ENCODE peak calls at places on chromosomes 12 and 14, in four cellular contexts. B is PC-3; Z is effector memory CD4-positive, alpha-beta T cell; R is ovary. V is an unnamed sample.

GRCh38 chr12:123041042-123041531 is 60.6 kb downstream of the ARL6IP4 start:
- DNase-seq in B (no peak), Z (no peak), R (no peak), V (no peak)

GRCh38 chr12:27193854-27194544 is 50.1 kb upstream of the STK38L start:
- DNase-seq in B (no peak), Z (no peak), R (no peak), V (peak; percentile 52)

GRCh38 chr14:92105845-92106094 is 612 bp downstream of the ATXN3 start:
- DNase-seq in B (peak; percentile 41), Z (no peak), R (peak; percentile 63), V (peak; percentile 48)

GRCh38 chr14:105197274-105197673 is 16.2 kb upstream of the NUDT14 start:
- DNase-seq in B (peak; percentile 78), Z (no peak), R (no peak), V (peak; percentile 28)

GRCh38 chr14:102464006-102464405 is 45.6 kb downstream of the ANKRD9 start:
- DNase-seq in B (no peak), Z (no peak), R (no peak), V (no peak)

GRCh38 chr12:119956047-119956446 is 33.0 kb upstream of the BICDL1 start:
- DNase-seq in B (peak; percentile 13), Z (no peak), R (no peak), V (peak; percentile 11)

GRCh38 chr14:76772300-76773187 is 11.3 kb downstream of the VASH1 start:
- DNase-seq in B (no peak), Z (no peak), R (peak; percentile 86), V (no peak)

GRCh38 chr14:67395086-67395875 is 16.7 kb downstream of the PLEK2 start:
- DNase-seq in B (no peak), Z (no peak), R (no peak), V (no peak)

GRCh38 chr14:55386037-55386798 is 25.4 kb downstream of the ATG14 start:
- DNase-seq in B (no peak), Z (no peak), R (no peak), V (no peak)

DNA sequence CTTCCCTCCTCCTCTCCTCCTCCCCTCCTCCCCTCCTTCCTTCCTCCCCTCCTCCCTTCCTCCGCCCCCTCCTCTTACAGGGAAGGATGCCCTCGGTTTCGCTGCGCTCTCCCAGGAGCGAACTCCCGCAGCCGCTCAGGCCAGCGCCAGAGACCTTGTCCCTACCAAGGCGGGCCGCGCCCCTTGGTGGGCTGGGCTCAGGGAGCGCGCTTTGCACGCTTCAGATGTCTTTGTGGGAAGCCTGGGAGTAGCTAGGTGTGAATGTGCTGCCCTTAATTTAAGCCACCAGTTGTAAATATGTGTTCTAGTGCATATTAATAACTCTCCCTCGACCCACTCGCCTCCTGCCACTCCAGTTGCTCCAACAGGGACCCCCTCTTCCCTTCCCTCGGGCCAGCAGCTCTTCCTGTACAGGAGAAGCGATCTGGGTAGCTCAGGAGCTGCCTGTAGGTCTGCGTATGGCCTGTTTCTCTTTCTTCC is 13.4 kb upstream of the MAP3K9 start:
- DNase-seq in B (no peak), Z (no peak), R (peak; percentile 33), V (peak; percentile 38)
- H3K4me3 ChIP-seq in B (peak overlapping the region; percentile 76), Z (peak overlapping the region; percentile 88), R (peak overlapping the region; percentile 43), V (peak overlapping the region; percentile 57)

GRCh38 chr14:103890052-103890371 is 38.2 kb upstream of the TDRD9 start:
- DNase-seq in B (no peak), Z (no peak), R (no peak), V (no peak)
- H3K4me3 ChIP-seq in B (no peak overlapping the region), Z (no peak overlapping the region), R (no peak overlapping the region), V (no peak overlapping the region)

DNA sequence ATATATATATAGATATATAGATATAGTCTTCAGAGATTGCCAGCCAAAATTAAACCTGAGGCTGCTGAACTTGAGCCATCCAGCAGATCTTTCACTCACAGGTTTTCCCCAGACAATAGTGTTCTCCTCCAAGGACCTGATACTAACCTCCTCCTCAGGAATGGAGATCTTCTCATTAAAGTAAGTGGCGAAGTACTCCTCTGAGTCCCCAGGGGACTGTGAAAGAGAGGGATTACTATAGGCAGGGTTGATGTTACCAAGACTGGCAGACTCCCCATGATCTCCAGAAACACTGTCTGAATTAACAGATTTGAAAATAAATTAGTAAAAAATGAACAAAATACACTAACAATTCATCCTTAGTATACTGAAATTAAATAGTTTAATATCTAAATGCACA is 17.9 kb downstream of the SLC11A2 start:
- DNase-seq in B (no peak), Z (no peak), R (no peak), V (no peak)
- H3K4me3 ChIP-seq in B (no peak overlapping the region), Z (no peak overlapping the region), R (no peak overlapping the region), V (no peak overlapping the region)

GRCh38 chr12:53217049-53217929 is 10.2 kb upstream of the ITGB7 start:
- DNase-seq in B (peak; percentile 73), Z (peak; percentile 28), R (no peak), V (peak; percentile 63)

GRCh38 chr12:53219956-53220856 is 11.8 kb downstream of the RARG start:
- DNase-seq in B (peak; percentile 75), Z (peak; percentile 65), R (no peak), V (peak; percentile 77)

GRCh38 chr12:53219116-53219955 is 12.3 kb upstream of the ITGB7 start:
- DNase-seq in B (peak; percentile 49), Z (peak; percentile 26), R (no peak), V (peak; percentile 40)

GRCh38 chr12:53217930-53218307 is 10.9 kb upstream of the ITGB7 start:
- DNase-seq in B (no peak), Z (no peak), R (no peak), V (peak; percentile 37)

DNA sequence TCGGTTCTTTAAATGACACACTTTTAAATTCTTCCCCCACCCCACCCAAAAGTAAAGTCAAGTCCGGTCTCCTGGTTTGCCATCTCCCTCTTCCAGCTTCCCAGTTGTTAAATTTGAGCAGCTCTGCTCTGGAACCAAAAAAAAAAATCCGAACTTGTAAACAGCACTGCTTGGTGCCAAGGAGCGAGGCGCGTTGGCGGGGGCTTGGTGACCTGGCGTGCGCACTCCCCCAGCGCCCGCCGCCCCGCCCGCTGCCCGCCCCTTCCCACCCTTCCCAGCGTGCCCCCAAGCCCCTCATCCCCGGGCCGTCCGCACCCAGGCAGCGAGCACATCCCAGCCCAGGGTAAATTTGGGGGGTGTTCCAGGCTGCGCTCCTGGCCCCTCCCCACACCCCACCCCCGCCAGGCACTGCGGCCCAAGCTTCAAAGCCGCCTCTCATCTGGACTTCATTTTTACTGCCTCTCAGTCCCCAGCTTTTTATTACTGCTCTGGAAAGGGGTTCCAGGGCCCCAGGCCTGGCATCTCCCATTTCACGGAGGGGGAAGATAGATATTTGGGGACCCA is 11.6 kb upstream of the ITGB7 start:
- DNase-seq in B (no peak), Z (no peak), R (no peak), V (no peak)
- H3K4me3 ChIP-seq in B (peak overlapping the region; percentile 80), Z (peak overlapping the region; percentile 78), R (peak overlapping the region; percentile 79), V (peak overlapping the region; percentile 61)

GRCh38 chr14:93184391-93185332 is at the start of the genes LYSET and MOAP1:
- DNase-seq in B (peak; percentile 81), Z (peak; percentile 91), R (peak; percentile 87), V (peak; percentile 90)

GRCh38 chr14:93185333-93185688 is 194 bp downstream of the LYSET start:
- DNase-seq in B (peak; percentile 10), Z (no peak), R (no peak), V (no peak)

GRCh38 chr14:93186961-93187360 is 1.8 kb downstream of the LYSET start:
- DNase-seq in B (no peak), Z (no peak), R (no peak), V (peak; percentile 58)

GRCh38 chr14:93183596-93184317 is 940 bp downstream of the MOAP1 start:
- DNase-seq in B (no peak), Z (no peak), R (no peak), V (no peak)

DNA sequence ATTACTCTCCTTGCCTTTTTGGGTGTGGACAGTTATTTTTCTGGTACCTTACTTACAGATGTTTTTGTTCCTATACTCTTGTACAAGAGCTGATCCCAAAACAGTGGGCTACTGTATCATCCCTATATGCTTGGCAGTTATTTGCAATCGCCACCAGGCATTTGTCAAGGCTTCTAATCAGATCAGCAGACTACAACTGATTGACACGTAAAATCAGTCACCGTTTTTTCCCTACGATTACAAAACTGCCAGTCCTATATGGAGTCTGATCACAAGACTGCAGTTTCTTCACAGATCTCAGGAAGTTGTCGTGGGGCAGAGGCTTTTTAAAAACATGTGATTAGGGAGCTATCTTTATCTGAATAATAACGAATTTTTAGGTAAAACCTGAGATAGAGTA is 1.3 kb downstream of the LYSET start:
- DNase-seq in B (no peak), Z (no peak), R (no peak), V (peak; percentile 13)
- H3K4me3 ChIP-seq in B (peak overlapping the region; percentile 93), Z (no peak overlapping the region), R (no peak overlapping the region), V (no peak overlapping the region)

GRCh38 chr14:21537088-21537424 is 10.9 kb upstream of the SALL2 start:
- DNase-seq in B (no peak), Z (no peak), R (no peak), V (no peak)
- H3K4me3 ChIP-seq in B (no peak overlapping the region), Z (no peak overlapping the region), R (peak overlapping the region; percentile 7), V (no peak overlapping the region)

GRCh38 chr12:13980548-13981295 is 680 bp downstream of the GRIN2B start:
- DNase-seq in B (no peak), Z (no peak), R (no peak), V (no peak)
- H3K4me3 ChIP-seq in B (no peak overlapping the region), Z (no peak overlapping the region), R (no peak overlapping the region), V (peak overlapping the region; percentile 12)

DNA sequence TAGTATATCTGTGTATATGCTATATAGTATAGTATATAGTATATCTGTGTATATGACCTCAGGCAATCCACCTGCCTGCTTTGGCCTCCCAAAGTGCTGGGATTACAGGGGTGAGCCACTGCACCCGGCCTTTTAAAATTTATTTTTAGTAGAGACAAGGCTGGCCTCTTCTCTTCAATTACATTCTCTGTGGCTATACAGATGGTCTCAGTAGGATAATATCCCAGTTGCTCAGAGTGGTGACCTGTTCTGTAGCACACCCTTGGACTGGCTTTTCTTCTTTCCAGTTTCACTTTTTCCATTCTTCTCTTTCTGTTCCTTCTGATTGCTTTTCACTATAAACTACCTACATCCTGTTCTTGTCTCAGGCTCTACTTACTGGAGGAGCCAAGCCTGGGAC is 3.1 kb upstream of the NFATC4 start:
- DNase-seq in B (no peak), Z (no peak), R (no peak), V (no peak)
- H3K4me3 ChIP-seq in B (no peak overlapping the region), Z (no peak overlapping the region), R (no peak overlapping the region), V (no peak overlapping the region)